ENCODE peak calls at places on chromosomes 5 and 9, in five cellular contexts. C is CD8-positive, alpha-beta T cell; P is HCT116; E is right atrium auricular region; S is heart right ventricle. N is an unnamed sample.
A peak's percentile ranks its signal among the peaks of the same experiment; 100 is the strongest.

GRCh38 chr5:56178823-56179222 is 54.3 kb downstream of the ANKRD55 start:
- DNase-seq in C (no peak), P (no peak), E (no peak), S (no peak), N (no peak)

GRCh38 chr5:5314166-5314565 is 108.3 kb upstream of the ICE1 start:
- DNase-seq in C (no peak), P (no peak), E (no peak), S (no peak), N (no peak)

GRCh38 chr9:111805841-111806241 is 11.1 kb upstream of the SHOC1 start:
- DNase-seq in C (no peak), P (peak; percentile 10), E (no peak), S (no peak), N (peak; percentile 14)

GRCh38 chr5:39619161-39619818 is 194.5 kb upstream of the DAB2 start:
- DNase-seq in C (no peak), P (no peak), E (no peak), S (no peak), N (no peak)

GRCh38 chr5:113224605-113225065 is 210.2 kb downstream of the TSSK1B start:
- DNase-seq in C (no peak), P (no peak), E (no peak), S (no peak), N (no peak)

GRCh38 chr9:107215381-107215780 is 67.7 kb upstream of the RAD23B start:
- DNase-seq in C (no peak), P (peak; percentile 51), E (no peak), S (no peak), N (no peak)

GRCh38 chr5:135553688-135554462 is 18.1 kb upstream of the NEUROG1 start:
- DNase-seq in C (no peak), P (peak; percentile 43), E (no peak), S (no peak), N (no peak)

GRCh38 chr5:176748967-176749935 is 61.1 kb upstream of the UNC5A start:
- DNase-seq in C (no peak), P (no peak), E (peak; percentile 32), S (no peak), N (no peak)

GRCh38 chr9:125911861-125912260 is 164.7 kb downstream of the PBX3 start:
- DNase-seq in C (no peak), P (no peak), E (no peak), S (no peak), N (no peak)

GRCh38 chr9:98743818-98744611 is 35.3 kb upstream of the GABBR2 start:
- DNase-seq in C (no peak), P (no peak), E (no peak), S (no peak), N (no peak)

GRCh38 chr5:138569759-138570158 is 5.4 kb downstream of the HSPA9 start:
- DNase-seq in C (no peak), P (no peak), E (no peak), S (no peak), N (no peak)

GRCh38 chr5:32061236-32061635 is 112.9 kb downstream of the GOLPH3 start:
- DNase-seq in C (no peak), P (no peak), E (no peak), S (no peak), N (no peak)

GRCh38 chr5:179378441-179379271 is 33.4 kb upstream of the ADAMTS2 start:
- DNase-seq in C (no peak), P (no peak), E (no peak), S (no peak), N (no peak)

GRCh38 chr5:131720714-131721113 is 76.1 kb downstream of the FNIP1 start:
- DNase-seq in C (no peak), P (no peak), E (no peak), S (no peak), N (no peak)

GRCh38 chr9:32427111-32427873 is 42.8 kb downstream of the ACO1 start:
- DNase-seq in C (no peak), P (no peak), E (no peak), S (no peak), N (no peak)

GRCh38 chr5:32092938-32093812 is 80.9 kb downstream of the GOLPH3 start:
- DNase-seq in C (peak; percentile 65), P (peak; percentile 52), E (peak; percentile 72), S (no peak), N (peak; percentile 58)

GRCh38 chr9:113581865-113582697 is 118.6 kb downstream of the RGS3 start:
- DNase-seq in C (peak; percentile 84), P (no peak), E (peak; percentile 83), S (peak; percentile 68), N (peak; percentile 77)

GRCh38 chr5:1325191-1325741 is 19.6 kb downstream of the CLPTM1L start:
- DNase-seq in C (no peak), P (no peak), E (no peak), S (no peak), N (no peak)

GRCh38 chr9:36603006-36603405 is 30.3 kb downstream of the MELK start:
- DNase-seq in C (no peak), P (no peak), E (no peak), S (no peak), N (no peak)

GRCh38 chr9:38276751-38277439 is 115.6 kb upstream of the ALDH1B1 start:
- DNase-seq in C (no peak), P (no peak), E (peak; percentile 16), S (no peak), N (no peak)

GRCh38 chr5:181191526-181192336 is 13.3 kb downstream of the TRIM7 start:
- DNase-seq in C (peak; percentile 96), P (peak; percentile 89), E (peak; percentile 98), S (peak; percentile 94), N (peak; percentile 69)

GRCh38 chr9:88917375-88917774 is 73.9 kb upstream of the S1PR3 start:
- DNase-seq in C (no peak), P (no peak), E (no peak), S (no peak), N (no peak)

GRCh38 chr9:88923653-88924284 is 67.5 kb upstream of the S1PR3 start:
- DNase-seq in C (no peak), P (no peak), E (no peak), S (peak; percentile 15), N (no peak)

GRCh38 chr9:88922091-88922490 is 69.2 kb upstream of the S1PR3 start:
- DNase-seq in C (peak; percentile 45), P (no peak), E (no peak), S (no peak), N (no peak)

GRCh38 chr9:88916875-88917274 is 74.4 kb upstream of the S1PR3 start:
- DNase-seq in C (no peak), P (no peak), E (no peak), S (no peak), N (no peak)

DNA sequence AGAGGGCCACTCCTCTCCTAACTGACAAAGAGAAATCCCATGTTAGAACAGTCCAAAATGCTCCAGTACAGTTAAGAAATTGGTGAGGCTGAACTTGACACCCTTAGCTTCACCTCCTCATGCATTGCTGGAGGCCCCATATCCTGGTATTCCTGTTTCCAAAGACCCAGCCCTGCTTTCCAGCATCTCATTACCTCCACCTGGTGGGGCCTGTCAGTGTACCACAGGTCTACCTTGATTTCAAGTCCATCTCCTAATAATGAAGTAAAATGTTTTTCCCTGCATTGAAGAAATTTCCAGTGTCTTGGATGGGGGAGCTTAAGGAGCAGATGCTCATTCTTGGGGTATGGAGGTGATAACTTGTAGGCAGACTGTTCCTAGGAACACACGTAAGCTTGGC is 70.6 kb upstream of the S1PR3 start:
- DNase-seq in C (no peak), P (no peak), E (no peak), S (no peak), N (no peak)
- TF ChIP-seq CTCF in C (no peak), P (peak; percentile 2), E (no peak), S (no peak), N (no peak)

DNA sequence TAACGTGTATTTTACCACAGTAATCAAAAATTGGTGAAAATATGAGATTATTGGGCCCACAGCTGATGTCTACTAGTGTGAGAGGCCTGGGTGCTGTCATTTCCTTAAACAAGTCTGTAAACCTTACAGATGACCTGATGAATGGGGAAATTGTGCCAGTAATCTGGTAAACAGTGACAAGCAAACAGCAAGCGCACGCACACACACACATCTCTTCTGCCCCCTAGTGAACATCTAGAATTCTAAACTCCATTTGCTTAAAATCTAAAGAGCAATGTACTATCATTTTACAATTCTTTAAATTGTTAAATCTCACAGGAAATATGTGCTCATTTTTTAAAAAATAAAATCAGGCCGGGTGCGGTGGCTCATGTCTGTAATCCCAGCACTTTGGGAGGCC is 7.5 kb upstream of the RAPGEF1 start:
- DNase-seq in C (peak; percentile 33), P (no peak), E (no peak), S (no peak), N (no peak)
- H3K4me3 ChIP-seq in C (no peak overlapping the region), P (no peak overlapping the region), E (no peak overlapping the region), S (no peak overlapping the region), N (no peak overlapping the region)

GRCh38 chr9:14403112-14403511 is 89.2 kb upstream of the NFIB start:
- DNase-seq in C (no peak), P (no peak), E (no peak), S (no peak), N (no peak)

GRCh38 chr9:14399736-14400657 is 86.1 kb upstream of the NFIB start:
- DNase-seq in C (no peak), P (no peak), E (no peak), S (no peak), N (no peak)

GRCh38 chr9:14396171-14396570 is 82.2 kb upstream of the NFIB start:
- DNase-seq in C (no peak), P (no peak), E (no peak), S (peak; percentile 16), N (no peak)

GRCh38 chr9:14405176-14405575 is 91.2 kb upstream of the NFIB start:
- DNase-seq in C (no peak), P (no peak), E (no peak), S (no peak), N (no peak)

DNA sequence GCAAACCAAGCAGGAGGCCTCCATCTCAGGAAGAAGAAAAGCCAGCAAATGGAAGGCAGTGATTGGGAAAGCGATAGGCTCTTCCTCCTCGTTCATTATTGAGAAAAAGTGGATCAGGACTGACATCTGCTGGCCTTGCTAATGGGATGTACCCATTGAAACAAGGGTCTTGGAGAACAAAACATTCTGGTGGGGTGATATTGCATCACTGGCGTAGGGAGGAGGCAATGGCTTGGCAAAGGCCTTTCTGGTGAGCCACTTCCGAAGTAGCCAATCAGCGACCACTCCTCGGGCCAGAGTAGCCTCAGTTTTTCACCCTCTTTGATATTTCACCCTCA is 86.7 kb upstream of the NFIB start:
- DNase-seq in C (no peak), P (peak; percentile 6), E (peak; percentile 76), S (peak; percentile 15), N (peak; percentile 20)
- TF ChIP-seq CTCF in C (no peak), P (peak; percentile 16), E (peak; percentile 71), S (peak; percentile 80), N (peak; percentile 34)

GRCh38 chr9:17398351-17398750 is 180.5 kb upstream of the SH3GL2 start:
- DNase-seq in C (no peak), P (no peak), E (no peak), S (no peak), N (no peak)

GRCh38 chr9:17389026-17389425 is 189.8 kb upstream of the SH3GL2 start:
- DNase-seq in C (no peak), P (no peak), E (no peak), S (no peak), N (no peak)

DNA sequence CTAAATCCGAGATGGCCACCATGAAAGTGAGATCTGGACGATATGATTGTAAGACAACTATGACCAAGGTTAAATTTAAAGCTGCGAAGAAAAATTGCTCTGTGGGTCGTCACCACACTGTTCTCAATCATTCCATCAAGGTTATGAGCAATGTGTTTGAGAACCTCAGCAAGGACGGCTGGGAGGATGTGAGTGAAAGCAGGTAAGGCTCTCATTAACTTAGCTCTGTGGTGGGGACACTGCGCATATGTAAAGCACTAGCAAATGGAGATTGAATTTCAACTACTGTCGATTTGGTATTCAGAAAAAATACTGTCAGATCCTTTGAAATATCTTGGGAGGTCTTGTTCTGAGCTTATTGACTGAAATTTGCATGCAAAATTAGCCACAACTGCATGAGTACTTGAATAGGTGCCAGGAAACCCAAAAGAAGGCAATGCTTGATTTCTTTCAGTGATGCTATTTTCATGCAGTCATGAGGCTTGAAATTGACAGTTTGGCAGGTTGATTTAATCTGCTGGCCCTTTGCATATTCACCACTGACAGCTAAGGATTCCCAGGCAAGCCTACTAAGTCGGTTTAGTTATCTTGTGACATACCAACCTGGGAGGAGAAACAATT is 183.9 kb upstream of the SH3GL2 start:
- DNase-seq in C (no peak), P (no peak), E (no peak), S (no peak), N (no peak)
- H3K4me3 ChIP-seq in C (no peak overlapping the region), P (no peak overlapping the region), E (no peak overlapping the region), S (no peak overlapping the region), N (no peak overlapping the region)

N was measured in HFF-Myc.